ENCODE peak calls at places on chromosomes 4 and X, in eight cellular contexts. N, R, M, U, V, F, D and J are unnamed samples. For H3K4me1, the result is how much of the 10 kb centered on the place peaks cover.

GRCh38 chr4:48074657-48075056 is 58.1 kb downstream of the NIPAL1 start:
- DNase-seq in R (no peak), V (no peak), D (no peak), F (no peak), N (no peak), U (no peak), M (no peak), J (no peak)

GRCh38 chr4:102430511-102430910 is 70.6 kb upstream of the NFKB1 start:
- DNase-seq in U (no peak), N (no peak), M (no peak), D (no peak), R (no peak), F (no peak), V (no peak), J (no peak)

GRCh38 chrX:131841496-131842410 is 181.3 kb upstream of the STK26 start:
- DNase-seq in D (peak), F (no peak), V (no peak), M (no peak), R (no peak), N (peak), U (no peak), J (no peak)

GRCh38 chr4:160546201-160546600 is 1443.3 kb downstream of the RAPGEF2 start:
- DNase-seq in M (no peak), F (no peak), D (no peak), N (no peak), R (no peak), U (no peak), V (no peak), J (no peak)

GRCh38 chr4:142314686-142315085 is 531.4 kb downstream of the INPP4B start:
- DNase-seq in M (no peak), R (no peak), N (peak), D (no peak), V (no peak), F (peak), U (no peak), J (peak)

GRCh38 chrX:154471870-154472684 is 7.0 kb downstream of the LAGE3 start:
- DNase-seq in F (no peak), V (peak), U (no peak), M (no peak), N (no peak), R (no peak), D (peak), J (no peak)

GRCh38 chrX:124931241-124931640 is 388.4 kb upstream of the TEX13C start:
- DNase-seq in M (no peak), R (no peak), V (no peak), U (no peak), N (no peak), D (no peak), F (no peak), J (no peak)

GRCh38 chr4:2069161-2069971 is 10.2 kb downstream of the NAT8L start:
- DNase-seq in D (peak), R (no peak), V (no peak), U (no peak), N (no peak), M (no peak), F (no peak), J (peak)

GRCh38 chrX:148700021-148700420 is 199.6 kb downstream of the AFF2 start:
- DNase-seq in V (no peak), D (no peak), M (no peak), U (no peak), R (no peak), N (no peak), F (no peak), J (no peak)

GRCh38 chr4:68129793-68130192 is at the start of gene TMPRSS11F:
- DNase-seq in F (no peak), R (no peak), V (no peak), N (peak), M (no peak), D (no peak), U (no peak), J (no peak)

GRCh38 chr4:147825451-147826287 is 93.8 kb downstream of the ARHGAP10 start:
- DNase-seq in M (peak), V (peak), N (no peak), R (no peak), U (no peak), F (peak), D (peak), J (peak)

GRCh38 chr4:185128272-185129119 is 14.6 kb upstream of the SLC25A4 start:
- DNase-seq in U (peak), M (peak), N (peak), D (peak), V (peak), F (peak), R (peak), J (peak)

GRCh38 chrX:135087867-135088266 is 32.5 kb downstream of the ETDB start:
- DNase-seq in U (no peak), N (no peak), F (no peak), M (no peak), D (peak), R (no peak), V (peak), J (no peak)

GRCh38 chrX:1059576-1060561 is 152.6 kb downstream of the CRLF2 start:
- DNase-seq in D (no peak), F (no peak), M (no peak), V (no peak), N (no peak), R (peak), U (no peak), J (no peak)

GRCh38 chr4:139115226-139115625 is 61.8 kb downstream of the ELF2 start:
- DNase-seq in V (no peak), D (peak), M (no peak), F (no peak), R (no peak), N (no peak), U (no peak), J (no peak)

GRCh38 chr4:165331316-165331715 is 3.8 kb downstream of the MSMO1 start:
- DNase-seq in U (no peak), R (no peak), M (no peak), N (no peak), V (no peak), F (no peak), D (no peak), J (no peak)

GRCh38 chr4:102642571-102643298 is 118.0 kb downstream of the MANBA start:
- DNase-seq in F (no peak), U (no peak), V (no peak), D (peak), R (no peak), N (no peak), M (no peak), J (no peak)

GRCh38 chr4:187666634-187667033 is 328.9 kb upstream of the ZFP42 start:
- DNase-seq in D (no peak), R (no peak), F (no peak), U (no peak), V (no peak), N (peak), M (no peak), J (peak)

GRCh38 chr4:25863906-25864418 is 1.2 kb upstream of the SEL1L3 start:
- DNase-seq in F (no peak), U (no peak), D (peak), R (no peak), N (no peak), M (no peak), V (no peak), J (peak)

GRCh38 chr4:69458184-69458826 is 37.4 kb downstream of the UGT2B4 start:
- DNase-seq in V (no peak), F (no peak), D (no peak), M (no peak), N (no peak), R (no peak), U (no peak), J (no peak)

GRCh38 chr4:71602271-71602890 is 181.5 kb downstream of the GC start:
- DNase-seq in M (no peak), N (peak), U (no peak), F (no peak), R (no peak), V (no peak), D (peak), J (no peak)

GRCh38 chrX:640641-641040 is 10.1 kb downstream of the SHOX start:
- DNase-seq in F (no peak), U (no peak), V (no peak), D (peak), R (no peak), M (no peak), N (no peak), J (no peak)

GRCh38 chrX:69150294-69150960 is 14.8 kb downstream of the PJA1 start:
- DNase-seq in N (no peak), R (peak), M (no peak), F (no peak), V (no peak), D (peak), U (no peak), J (no peak)

GRCh38 chr4:180164799-180165198 is 2078.4 kb upstream of the TENM3 start:
- DNase-seq in F (no peak), R (no peak), V (no peak), M (no peak), N (peak), U (no peak), D (no peak), J (peak)

GRCh38 chrX:137566746-137567473 is 983 bp downstream of the ZIC3 start:
- DNase-seq in D (peak), U (no peak), N (no peak), R (no peak), F (no peak), M (no peak), V (no peak), J (no peak)

GRCh38 chrX:152220612-152221011 is 82.2 kb upstream of the MAGEA10 start:
- DNase-seq in M (no peak), D (no peak), V (no peak), R (no peak), F (no peak), N (no peak), U (no peak), J (no peak)

GRCh38 chr4:33841120-33841519 is 2403.2 kb downstream of the ARAP2 start:
- DNase-seq in D (no peak), N (no peak), M (no peak), U (no peak), R (no peak), V (no peak), F (no peak), J (no peak)

GRCh38 chr4:56544573-56545131 is 39.1 kb downstream of the ARL9 start:
- DNase-seq in D (peak), U (peak), N (peak), R (peak), F (peak), V (peak), M (peak), J (peak)

GRCh38 chr4:7865533-7865932 is 74.1 kb downstream of the AFAP1 start:
- DNase-seq in V (no peak), N (no peak), M (no peak), R (no peak), F (no peak), U (no peak), D (no peak), J (no peak)

GRCh38 chr4:183098080-183098722 is 856 bp upstream of the WWC2 start:
- DNase-seq in F (peak), V (peak), R (peak), M (peak), U (peak), N (peak), D (peak), J (peak)

GRCh38 chr4:185797596-185797995 is 14.4 kb downstream of the SORBS2 start:
- DNase-seq in F (no peak), U (no peak), N (no peak), R (no peak), D (no peak), M (no peak), V (no peak), J (no peak)

GRCh38 chr4:129999156-129999555 is 903.2 kb downstream of the C4orf33 start:
- DNase-seq in R (no peak), V (no peak), F (no peak), U (no peak), N (no peak), M (no peak), D (no peak), J (no peak)

GRCh38 chrX:153029875-153030274 is 26.4 kb upstream of the PNMA3 start:
- DNase-seq in R (no peak), D (peak), F (no peak), M (no peak), V (no peak), U (no peak), N (no peak), J (no peak)

GRCh38 chr4:128135391-128135790 is 74.3 kb downstream of the LARP1B start:
- DNase-seq in U (no peak), N (no peak), D (no peak), V (no peak), F (no peak), R (no peak), M (no peak), J (no peak)

GRCh38 chr4:76546282-76547166 is 111.5 kb downstream of the SHROOM3 start:
- DNase-seq in V (no peak), U (no peak), D (peak), M (no peak), F (peak), R (peak), N (peak), J (no peak)

DNA sequence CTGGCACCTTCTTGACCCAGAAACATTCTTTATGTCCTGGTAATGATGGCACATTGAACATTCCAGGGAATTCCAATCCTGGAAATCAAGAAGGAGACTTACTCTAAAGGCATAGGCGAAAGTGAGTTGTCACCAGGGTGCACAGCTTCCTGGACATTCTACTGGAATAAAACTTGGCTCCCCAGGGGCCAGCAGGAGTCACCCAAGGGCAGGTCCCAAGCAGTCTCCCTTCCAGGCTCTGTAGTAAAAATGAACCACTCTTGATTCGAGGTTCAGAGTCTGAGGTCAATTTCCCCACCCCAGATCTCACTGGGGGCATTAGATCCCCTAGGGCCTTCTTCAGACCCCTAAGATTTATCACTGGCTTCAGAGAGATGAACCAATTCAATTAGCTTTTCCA is 338.7 kb upstream of the GATB start:
- DNase-seq in M (no peak), N (no peak), U (no peak), R (no peak), F (no peak), V (no peak), D (no peak), J (no peak)
- H3K4me1 ChIP-seq in M (under half), N (under half), U (under half), R (under half), F (under half), V (under half), D (under half), J (under half)

GRCh38 chr4:171202908-171203307 is 610.3 kb upstream of the GALNTL6 start:
- DNase-seq in R (no peak), N (peak), U (no peak), F (no peak), M (no peak), V (no peak), D (peak), J (no peak)

DNA sequence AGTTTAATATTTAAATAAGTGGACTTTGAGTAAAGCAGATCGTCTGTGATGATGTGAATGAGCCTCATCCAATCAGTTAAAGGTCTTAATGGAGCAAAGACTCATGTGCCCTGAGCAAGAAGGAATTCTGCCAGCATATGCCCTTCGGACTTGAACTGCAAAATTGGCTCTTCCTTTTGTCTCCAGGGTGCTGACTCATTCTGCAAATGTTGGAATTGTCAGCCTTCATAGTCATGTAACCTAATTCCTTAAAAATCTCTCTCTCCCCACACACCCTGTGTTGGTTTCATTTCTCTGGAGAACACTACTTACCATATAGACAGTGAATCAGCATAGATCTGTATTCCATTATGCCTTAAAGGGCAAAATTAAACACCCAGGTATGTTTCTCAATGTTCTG is 609.8 kb upstream of the GALNTL6 start:
- DNase-seq in N (no peak), R (no peak), D (peak), V (no peak), U (no peak), M (no peak), F (no peak), J (no peak)
- TF ChIP-seq CTCF in N (no peak), R (no peak), D (no peak), V (no peak), U (no peak), M (no peak), F (no peak), J (no peak)

GRCh38 chr4:73451978-73452747 is 16.1 kb downstream of the AFP start:
- DNase-seq in U (no peak), M (no peak), R (no peak), D (no peak), N (no peak), F (no peak), V (no peak), J (no peak)
- H3K4me3 ChIP-seq in U (no peak), M (no peak), R (no peak), D (no peak), N (no peak), F (no peak), V (no peak), J (no peak)

GRCh38 chrX:9204560-9204959 is 170.6 kb upstream of the FAM9B start:
- DNase-seq in D (no peak), N (no peak), V (no peak), F (no peak), M (no peak), R (no peak), U (no peak), J (no peak)

GRCh38 chrX:9211269-9211668 is 177.3 kb upstream of the FAM9B start:
- DNase-seq in U (no peak), R (no peak), M (no peak), N (no peak), D (no peak), V (no peak), F (no peak), J (no peak)

GRCh38 chrX:9205599-9206223 is 171.8 kb upstream of the FAM9B start:
- DNase-seq in D (no peak), F (no peak), M (no peak), N (no peak), U (no peak), R (no peak), V (no peak), J (no peak)

GRCh38 chrX:9207142-9207541 is 173.2 kb upstream of the FAM9B start:
- DNase-seq in U (peak), M (peak), R (no peak), F (no peak), N (no peak), D (no peak), V (no peak), J (no peak)
- H3K4me1 ChIP-seq in U (under half), M (under half), R (under half), F (under half), N (under half), D (under half), V (under half), J (under half)

DNA sequence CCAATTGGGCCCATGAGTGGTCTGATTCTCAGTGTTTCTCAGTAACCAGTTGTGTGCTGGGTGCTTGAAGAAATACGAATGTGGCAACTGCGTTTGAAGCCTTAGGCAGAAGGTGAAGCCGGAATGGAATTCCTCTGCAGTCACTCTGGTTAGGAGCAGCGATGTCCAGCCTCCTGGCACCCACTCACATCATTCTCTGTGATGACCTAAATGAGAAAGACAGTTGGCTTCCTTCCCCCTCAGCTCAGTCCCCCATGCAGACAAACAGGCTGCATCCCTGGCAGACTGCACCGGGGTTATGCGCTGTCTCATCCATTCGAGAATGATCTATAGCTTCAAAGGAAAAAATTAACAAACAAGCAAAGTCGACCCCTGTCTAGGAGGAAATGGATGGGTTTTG is 170.1 kb upstream of the SCML1 start:
- DNase-seq in U (no peak), M (no peak), D (no peak), V (no peak), N (no peak), F (no peak), R (no peak), J (no peak)
- TF ChIP-seq CTCF in U (no peak), M (no peak), D (no peak), V (no peak), N (no peak), F (no peak), R (no peak), J (no peak)